ENCODE peak calls at places on chromosomes 7 and 10, in five cellular contexts. E is lower lobe of right lung, I is AG09309, K is OCI-LY7, L is endothelial cell. A is an unnamed sample.

GRCh38 chr10:71531485-71532446 is 135.0 kb downstream of the CDH23 start:
- DNase-seq in E (no peak), I (no peak), K (peak; percentile 37), L (no peak), A (peak; percentile 75)

GRCh38 chr7:39228946-39229345 is 251.2 kb downstream of the POU6F2 start:
- DNase-seq in E (no peak), I (no peak), K (no peak), L (no peak), A (no peak)

GRCh38 chr7:103432713-103433112 is 13.3 kb downstream of the SLC26A5 start:
- DNase-seq in E (no peak), I (no peak), K (no peak), L (no peak), A (no peak)

GRCh38 chr10:61608255-61609040 is 54.3 kb upstream of the CABCOCO1 start:
- DNase-seq in E (no peak), I (no peak), K (no peak), L (no peak), A (no peak)

GRCh38 chr10:82477776-82478175 is 602.8 kb downstream of the NRG3 start:
- DNase-seq in E (no peak), I (no peak), K (no peak), L (no peak), A (no peak)

GRCh38 chr10:124492266-124492665 is 30.6 kb downstream of the LHPP start:
- DNase-seq in E (no peak), I (no peak), K (no peak), L (no peak), A (no peak)

GRCh38 chr7:27165089-27165654 is at the start of gene HOXA9:
- DNase-seq in E (peak; percentile 78), I (no peak), K (no peak), L (no peak), A (no peak)

GRCh38 chr10:91596821-91597396 is 36.0 kb downstream of the PPP1R3C start:
- DNase-seq in E (no peak), I (no peak), K (no peak), L (no peak), A (no peak)

GRCh38 chr10:16436367-16436757 is 448 bp upstream of the PTER start:
- DNase-seq in E (peak; percentile 51), I (no peak), K (no peak), L (no peak), A (peak; percentile 45)

GRCh38 chr7:44277391-44277790 is 48.0 kb downstream of the CAMK2B start:
- DNase-seq in E (peak; percentile 35), I (no peak), K (no peak), L (no peak), A (no peak)

GRCh38 chr7:92750961-92751360 is 85.4 kb downstream of the CDK6 start:
- DNase-seq in E (no peak), I (no peak), K (no peak), L (no peak), A (no peak)

GRCh38 chr10:113693348-113693747 is 13.6 kb downstream of the CASP7 start:
- DNase-seq in E (no peak), I (no peak), K (no peak), L (no peak), A (no peak)
- TF ChIP-seq CTCF in E (no peak), I (no peak), K (no peak), L (no peak), A (no peak)

GRCh38 chr10:74763934-74764591 is 62.3 kb upstream of the KAT6B start:
- DNase-seq in E (no peak), I (no peak), K (no peak), L (no peak), A (no peak)
- TF ChIP-seq CTCF in E (no peak), I (no peak), K (no peak), L (no peak), A (no peak)

DNA sequence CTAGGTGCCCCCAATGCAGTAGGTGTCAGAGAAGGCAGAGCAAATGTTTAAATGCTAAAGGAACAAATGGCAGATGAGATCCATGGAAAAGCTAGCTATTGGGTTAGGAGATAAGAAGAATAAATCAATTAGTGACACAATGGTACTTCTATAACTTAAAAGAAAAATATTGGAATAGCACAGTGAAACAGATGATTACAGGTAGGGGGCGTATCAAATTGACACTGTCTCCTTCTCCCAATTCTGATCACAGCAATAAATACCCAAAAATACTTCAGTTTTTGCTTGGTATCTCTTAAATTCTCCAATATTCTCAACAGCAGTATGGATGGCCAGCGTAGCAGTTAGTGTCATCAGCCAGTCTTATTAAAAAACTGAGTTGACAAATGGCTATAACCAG is 5.2 kb downstream of the FRA10AC1 start:
- DNase-seq in E (no peak), I (no peak), K (no peak), L (no peak), A (no peak)
- TF ChIP-seq CTCF in E (no peak), I (no peak), K (peak; percentile 72), L (no peak), A (no peak)

GRCh38 chr10:17742918-17743317 is 9.1 kb upstream of the TMEM236 start:
- DNase-seq in E (peak; percentile 70), I (no peak), K (peak; percentile 69), L (peak; percentile 66), A (peak; percentile 82)
- TF ChIP-seq CTCF in E (peak; percentile 84), I (peak; percentile 76), K (peak; percentile 85), L (peak; percentile 99), A (peak; percentile 75)

GRCh38 chr7:117974891-117975290 is 101.7 kb upstream of the CTTNBP2 start:
- DNase-seq in E (no peak), I (no peak), K (no peak), L (no peak), A (no peak)

GRCh38 chr7:117970806-117971205 is 97.6 kb upstream of the CTTNBP2 start:
- DNase-seq in E (no peak), I (no peak), K (no peak), L (no peak), A (no peak)

GRCh38 chr7:117972606-117973005 is 99.4 kb upstream of the CTTNBP2 start:
- DNase-seq in E (no peak), I (no peak), K (no peak), L (no peak), A (no peak)

GRCh38 chr7:117975436-117975835 is 102.2 kb upstream of the CTTNBP2 start:
- DNase-seq in E (no peak), I (no peak), K (no peak), L (no peak), A (no peak)

DNA sequence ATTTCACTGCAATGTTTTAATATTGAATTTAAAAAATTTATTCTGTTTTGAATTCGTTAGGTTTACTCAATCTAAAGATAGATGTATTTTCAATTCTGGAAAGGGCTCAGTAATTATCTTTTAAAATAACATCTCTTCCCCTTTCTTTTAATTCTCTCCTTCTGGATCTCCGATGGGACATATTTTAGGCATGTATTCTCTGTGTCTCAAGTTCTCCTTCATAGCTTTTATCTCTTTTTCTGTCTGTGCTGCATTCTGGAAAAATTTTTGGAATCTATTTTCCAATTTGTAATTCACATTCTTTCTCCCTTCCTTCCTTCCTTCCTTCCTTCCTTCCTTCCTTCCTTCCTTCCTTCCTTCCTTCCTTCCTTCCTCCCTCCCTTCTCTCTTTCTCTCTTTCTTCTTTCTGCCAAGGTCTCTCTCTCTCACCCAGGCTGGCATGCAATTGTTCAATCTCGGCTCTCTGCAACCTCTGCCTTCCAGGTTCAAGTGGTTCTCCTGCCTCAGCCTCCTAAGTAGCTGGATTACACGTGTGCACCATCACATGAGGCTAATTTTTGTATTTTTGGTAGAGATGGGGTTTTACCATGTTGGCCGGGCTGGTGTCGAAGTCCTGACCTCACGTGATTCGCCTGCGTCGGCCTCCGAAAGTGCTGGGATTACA is 98.5 kb upstream of the CTTNBP2 start:
- DNase-seq in E (no peak), I (no peak), K (no peak), L (no peak), A (no peak)
- TF ChIP-seq CTCF in E (no peak), I (no peak), K (no peak), L (no peak), A (no peak)

GRCh38 chr7:36284470-36284869 is 105.2 kb upstream of the ANLN start:
- DNase-seq in E (no peak), I (no peak), K (peak; percentile 18), L (no peak), A (no peak)
- TF ChIP-seq CTCF in E (no peak), I (no peak), K (peak; percentile 46), L (no peak), A (no peak)

GRCh38 chr7:108384721-108385483 is 71.3 kb downstream of the NRCAM start:
- DNase-seq in E (no peak), I (no peak), K (peak; percentile 10), L (no peak), A (no peak)
- TF ChIP-seq CTCF in E (no peak), I (no peak), K (peak; percentile 71), L (peak; percentile 24), A (peak; percentile 44)

A was measured in activated CD8-positive, alpha-beta T cell treated with anti-CD3 and anti-CD28 coated beads for 36 hours.